ENCODE peak calls at places on chromosomes 13 and 19, in four cellular contexts. U is fibroblast of pulmonary artery; Y is CD8-positive, alpha-beta T cell; C is LNCaP clone FGC. F is an unnamed sample.

GRCh38 chr19:1181606-1182005 is 7.5 kb upstream of the SBNO2 start:
- DNase-seq in U (no peak), Y (no peak), C (peak; percentile 96), F (no peak)

GRCh38 chr19:1057185-1057857 is 9.6 kb upstream of the ARHGAP45 start:
- DNase-seq in U (peak; percentile 74), Y (no peak), C (no peak), F (no peak)

GRCh38 chr13:35768551-35768950 is 292.1 kb upstream of the MAB21L1 start:
- DNase-seq in U (peak; percentile 13), Y (no peak), C (no peak), F (no peak)

GRCh38 chr13:105918842-105919741 is 616.4 kb downstream of the EFNB2 start:
- DNase-seq in U (peak; percentile 63), Y (no peak), C (no peak), F (no peak)

GRCh38 chr19:7434391-7434790 is 54.4 kb downstream of the PEX11G start:
- DNase-seq in U (no peak), Y (no peak), C (no peak), F (no peak)

GRCh38 chr13:97723655-97724054 is 229.8 kb upstream of the IPO5 start:
- DNase-seq in U (no peak), Y (no peak), C (no peak), F (no peak)

GRCh38 chr13:47000166-47000565 is 103.3 kb upstream of the HTR2A start:
- DNase-seq in U (no peak), Y (no peak), C (no peak), F (no peak)

GRCh38 chr19:15673176-15673654 is 328 bp downstream of the CYP4F12 start:
- DNase-seq in U (no peak), Y (no peak), C (no peak), F (no peak)

GRCh38 chr13:91356919-91357612 is 9.6 kb downstream of the MIR17HG start:
- DNase-seq in U (no peak), Y (no peak), C (no peak), F (no peak)

GRCh38 chr13:51223284-51224270 is 1.4 kb downstream of the FAM124A start:
- DNase-seq in U (no peak), Y (no peak), C (no peak), F (no peak)

GRCh38 chr19:58212336-58213074 is 16.2 kb upstream of the ZNF544 start:
- DNase-seq in U (no peak), Y (no peak), C (no peak), F (no peak)

DNA sequence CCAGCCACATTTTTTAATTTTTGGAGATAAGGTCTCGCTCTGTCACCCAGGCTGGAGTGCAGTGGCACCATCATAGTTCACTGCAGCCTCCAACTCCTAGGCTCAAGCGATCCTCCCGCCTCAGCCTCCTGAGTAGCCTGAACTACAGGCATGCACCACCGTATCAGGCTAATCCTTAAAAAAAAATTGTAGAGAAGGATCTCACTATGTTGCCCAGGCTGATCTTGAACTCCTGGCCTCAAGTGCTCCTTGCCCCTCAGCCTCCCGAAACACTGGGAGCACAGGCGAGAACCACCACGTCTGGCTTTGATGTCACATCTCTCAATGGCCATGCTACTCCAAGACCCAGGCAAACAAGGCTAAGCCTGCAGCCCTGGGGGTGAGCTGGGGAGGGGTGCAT is 21.2 kb downstream of the PRKCSH start:
- DNase-seq in U (no peak), Y (no peak), C (no peak), F (no peak)
- TF ChIP-seq CTCF in U (no peak), Y (no peak), C (no peak), F (no peak)

GRCh38 chr13:26377038-26377437 is 123.1 kb downstream of the CDK8 start:
- DNase-seq in U (peak; percentile 20), Y (no peak), C (no peak), F (no peak)
- TF ChIP-seq CTCF in U (peak; percentile 37), Y (peak; percentile 34), C (peak; percentile 22), F (peak; percentile 32)

GRCh38 chr13:67226686-67227085 is 3.5 kb downstream of the PCDH9 start:
- DNase-seq in U (no peak), Y (no peak), C (no peak), F (no peak)

GRCh38 chr13:67229438-67230242 is 496 bp downstream of the PCDH9 start:
- DNase-seq in U (no peak), Y (no peak), C (no peak), F (no peak)

GRCh38 chr13:67227131-67227983 is 2.8 kb downstream of the PCDH9 start:
- DNase-seq in U (no peak), Y (no peak), C (no peak), F (no peak)

GRCh38 chr13:67228909-67229308 is 1.2 kb downstream of the PCDH9 start:
- DNase-seq in U (peak; percentile 33), Y (no peak), C (no peak), F (no peak)

DNA sequence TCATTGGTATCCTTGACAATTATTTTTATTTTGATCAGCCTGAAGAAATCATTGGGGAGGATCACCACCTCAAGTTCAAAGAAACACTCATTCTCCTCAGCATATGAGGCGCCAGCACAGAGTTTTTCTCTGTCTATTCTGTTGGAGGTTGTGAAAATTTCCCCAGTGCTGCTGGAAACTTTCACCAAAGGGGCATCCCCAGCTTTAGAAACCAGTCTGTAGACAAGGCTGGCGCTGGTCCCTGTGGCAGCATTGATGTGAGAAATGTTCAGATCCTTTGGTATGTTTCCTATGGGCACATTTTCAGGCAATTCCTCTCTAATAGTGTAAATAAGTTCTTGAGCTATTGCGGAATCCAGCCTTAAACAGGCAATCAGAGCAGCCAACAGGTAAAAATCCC is 2.1 kb downstream of the PCDH9 start:
- DNase-seq in U (no peak), Y (no peak), C (no peak), F (no peak)
- TF ChIP-seq CTCF in U (no peak), Y (no peak), C (no peak), F (no peak)

GRCh38 chr13:109253316-109253715 is 533.1 kb downstream of the IRS2 start:
- DNase-seq in U (no peak), Y (no peak), C (no peak), F (no peak)

GRCh38 chr13:109246001-109246400 is 540.4 kb downstream of the IRS2 start:
- DNase-seq in U (no peak), Y (no peak), C (no peak), F (no peak)

GRCh38 chr13:109251958-109252357 is 534.4 kb downstream of the IRS2 start:
- DNase-seq in U (no peak), Y (no peak), C (no peak), F (no peak)

GRCh38 chr13:109254271-109254670 is 532.1 kb downstream of the IRS2 start:
- DNase-seq in U (no peak), Y (no peak), C (no peak), F (no peak)

DNA sequence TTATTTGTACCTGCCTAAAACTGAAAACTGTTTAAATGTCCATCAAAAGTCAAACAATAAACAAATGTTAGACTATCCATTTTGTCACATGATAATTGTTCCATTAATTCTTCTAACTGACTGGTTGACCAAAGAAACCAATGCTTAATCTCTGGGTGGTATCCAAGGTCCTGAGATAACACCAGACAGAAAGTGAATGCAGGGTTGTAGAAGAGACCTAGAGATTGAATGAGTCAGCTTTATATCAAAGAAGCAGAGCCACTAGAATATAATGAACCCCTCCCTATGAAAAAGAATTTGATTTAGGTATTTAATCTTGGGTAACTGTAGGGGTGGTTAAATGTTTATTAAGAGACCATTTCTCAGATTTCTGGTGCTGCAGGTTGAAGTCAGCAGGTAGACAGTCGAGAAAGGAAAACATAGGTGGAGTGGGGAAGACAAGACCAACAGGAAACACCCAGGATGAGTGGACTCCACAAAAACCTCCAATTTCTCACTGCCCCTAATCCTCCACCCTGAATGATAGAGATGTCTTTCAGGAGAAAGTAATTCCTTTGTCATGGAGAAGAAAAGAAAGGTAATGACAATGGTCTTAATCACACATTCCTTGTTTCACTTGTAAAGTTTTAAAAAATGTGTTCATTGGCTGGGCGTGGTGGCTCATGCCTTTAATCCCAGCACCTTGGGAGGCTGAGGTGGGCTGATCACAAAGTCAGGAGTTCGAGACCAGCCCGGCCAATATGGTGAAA is 536.4 kb downstream of the IRS2 start:
- DNase-seq in U (no peak), Y (no peak), C (no peak), F (no peak)
- TF ChIP-seq CTCF in U (no peak), Y (no peak), C (no peak), F (no peak)

DNA sequence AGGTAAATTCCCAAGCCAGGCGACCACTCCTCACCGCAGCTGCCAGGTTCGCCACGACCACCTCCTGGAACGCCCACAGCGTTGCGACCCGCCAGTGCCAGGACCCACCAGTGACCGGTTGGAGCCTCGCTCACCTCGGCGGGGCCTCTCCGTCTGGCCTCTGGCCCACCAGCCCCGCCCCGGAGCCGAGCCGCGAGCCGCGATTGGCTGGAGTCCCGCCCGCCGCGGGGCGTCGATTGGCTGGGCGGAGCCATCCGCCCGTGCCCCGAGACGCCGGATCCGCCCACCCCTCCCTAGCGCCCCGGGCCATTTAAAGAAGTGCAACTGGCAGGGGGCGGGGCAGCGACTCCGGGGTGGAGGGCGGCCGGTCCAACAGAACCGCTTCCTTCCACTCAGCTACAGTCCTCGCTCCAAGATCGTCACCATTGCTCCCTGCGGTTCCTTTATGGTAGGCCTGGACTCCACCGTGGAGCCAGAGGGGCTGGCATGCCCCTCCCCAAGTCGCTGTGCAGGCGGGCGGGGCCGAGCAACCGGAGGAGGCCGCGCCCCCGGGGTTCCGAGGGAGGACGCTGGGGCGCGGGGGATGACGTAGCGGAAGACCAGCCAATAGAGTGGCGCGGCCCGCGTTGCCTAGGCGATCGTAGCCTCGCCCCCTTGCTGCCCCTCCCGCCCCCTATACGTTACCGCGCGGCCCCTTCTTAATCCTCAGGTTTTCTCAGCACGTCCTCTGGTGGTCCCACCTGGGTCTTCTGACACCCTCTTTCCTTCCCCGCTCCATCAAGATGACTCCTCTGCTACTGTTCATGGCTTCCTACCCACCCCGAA is at the start of gene SERTAD3:
- DNase-seq in U (peak; percentile 95), Y (peak; percentile 93), C (peak; percentile 66), F (peak; percentile 99)
- TF ChIP-seq CTCF in U (peak; percentile 25), Y (no peak), C (no peak), F (no peak)

GRCh38 chr19:32630338-32630737 is 44.6 kb downstream of the ANKRD27 start:
- DNase-seq in U (no peak), Y (no peak), C (no peak), F (no peak)
- TF ChIP-seq CTCF in U (no peak), Y (no peak), C (no peak), F (no peak)

GRCh38 chr19:13823901-13824300 is 28.7 kb downstream of the ZSWIM4 start:
- DNase-seq in U (no peak), Y (no peak), C (no peak), F (no peak)
- TF ChIP-seq CTCF in U (no peak), Y (no peak), C (no peak), F (no peak)

DNA sequence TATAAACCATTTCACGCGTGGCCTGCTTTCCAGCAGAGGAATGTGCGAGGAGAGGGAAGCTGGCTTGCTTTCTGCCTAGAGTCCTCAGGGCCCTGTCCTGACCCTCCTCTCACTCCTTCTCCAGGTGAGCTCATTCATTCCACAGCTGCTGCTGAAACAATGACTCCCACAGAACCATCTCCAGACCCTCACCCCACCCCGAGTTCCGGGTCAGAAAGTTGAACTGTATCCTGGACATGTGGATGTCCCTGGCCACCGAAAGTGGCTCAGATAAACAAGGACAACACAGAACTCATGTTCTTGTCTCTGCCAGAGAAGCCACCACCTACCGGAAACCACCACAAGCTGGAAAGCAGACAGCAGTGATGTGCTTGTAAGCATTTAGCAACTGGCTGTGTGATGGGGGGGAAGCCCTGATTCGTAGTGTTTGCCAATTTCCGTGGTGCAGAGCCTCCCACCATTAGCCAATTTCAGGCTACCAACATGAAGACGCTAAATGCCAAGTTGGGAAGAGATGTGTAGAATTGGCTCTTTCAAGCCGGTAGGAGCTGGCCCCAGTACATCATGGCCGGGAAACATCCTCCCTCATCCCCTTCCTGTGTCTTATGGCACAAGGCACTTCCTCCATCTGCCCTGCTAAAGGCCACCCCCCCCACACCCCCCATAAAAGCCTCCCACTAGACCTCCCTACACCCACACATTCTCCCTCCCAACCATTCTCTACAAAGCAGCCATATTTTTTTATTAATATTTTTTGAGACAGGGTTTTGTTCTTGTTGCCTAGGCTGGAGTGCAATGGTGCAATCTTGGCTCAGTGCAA is 5.0 kb downstream of the SYCE2 start:
- DNase-seq in U (peak; percentile 62), Y (peak; percentile 34), C (no peak), F (no peak)
- TF ChIP-seq CTCF in U (no peak), Y (no peak), C (no peak), F (no peak)

GRCh38 chr13:25725104-25725503 is 326.7 kb downstream of the SHISA2 start:
- DNase-seq in U (no peak), Y (no peak), C (no peak), F (no peak)
- TF ChIP-seq CTCF in U (no peak), Y (no peak), C (no peak), F (no peak)